ENCODE peak calls at places on chromosome 22, in six cellular contexts. N is left ventricle myocardium inferior, D is A549, X is cardiac muscle cell, J is tibial artery, W is lower lobe of right lung. Y is an unnamed sample. For H3K9me3 and H3K4me1, the result is how much of the 10 kb centered on the place peaks cover.

GRCh38 chr22:36467946-36468345 is 13.5 kb downstream of the TXN2 start:
- DNase-seq in X (no peak), J (peak), W (no peak), N (peak), D (peak), Y (no peak)

GRCh38 chr22:45493286-45493771 is 9.4 kb upstream of the FBLN1 start:
- DNase-seq in D (no peak), J (peak), X (no peak), W (peak), N (no peak), Y (no peak)

GRCh38 chr22:30250713-30251267 is 4.2 kb upstream of the LIF start:
- DNase-seq in J (no peak), W (no peak), D (peak), X (no peak), N (no peak), Y (no peak)

GRCh38 chr22:25021976-25022711 is 69.6 kb downstream of the KIAA1671 start:
- DNase-seq in D (no peak), N (peak), X (no peak), W (no peak), J (no peak), Y (no peak)

GRCh38 chr22:29756341-29756740 is 10.5 kb downstream of the ZMAT5 start:
- DNase-seq in D (no peak), J (no peak), W (no peak), X (no peak), N (no peak), Y (no peak)

GRCh38 chr22:20552450-20552894 is 45.1 kb downstream of the MED15 start:
- DNase-seq in W (no peak), D (no peak), N (peak), X (no peak), J (peak), Y (no peak)

GRCh38 chr22:46381142-46381541 is 45.6 kb downstream of the TRMU start:
- DNase-seq in X (no peak), N (no peak), W (no peak), D (peak), J (no peak), Y (no peak)

GRCh38 chr22:46105494-46106278 is 44.6 kb upstream of the PPARA start:
- DNase-seq in J (peak), X (no peak), W (no peak), D (peak), N (peak), Y (no peak)

GRCh38 chr22:32764330-32765116 is 37.0 kb upstream of the TIMP3 start:
- DNase-seq in N (peak), X (peak), W (no peak), J (peak), D (peak), Y (no peak)

GRCh38 chr22:30267382-30268302 is 991 bp upstream of the OSM start:
- DNase-seq in W (peak), J (no peak), N (no peak), X (no peak), D (no peak), Y (no peak)

GRCh38 chr22:30265851-30266444 is 703 bp downstream of the OSM start:
- DNase-seq in D (no peak), W (peak), J (peak), X (no peak), N (peak), Y (no peak)

GRCh38 chr22:31139866-31140716 is at the start of gene PLA2G3:
- DNase-seq in N (no peak), D (no peak), X (peak), J (no peak), W (peak), Y (peak)

GRCh38 chr22:44360686-44361381 is 48.1 kb upstream of the SHISAL1 start:
- DNase-seq in W (peak), J (peak), D (peak), N (peak), X (no peak), Y (no peak)

GRCh38 chr22:46649176-46650077 is 29.2 kb downstream of the GRAMD4 start:
- DNase-seq in W (no peak), X (peak), D (peak), J (no peak), N (peak), Y (no peak)

GRCh38 chr22:37260939-37261338 is 16.9 kb upstream of the RAC2 start:
- DNase-seq in D (peak), X (peak), J (no peak), W (peak), N (peak), Y (peak)

GRCh38 chr22:24969588-24970301 is 17.2 kb downstream of the KIAA1671 start:
- DNase-seq in W (no peak), J (peak), D (no peak), X (peak), N (peak), Y (no peak)

GRCh38 chr22:37199839-37200161 is 11.8 kb upstream of the C1QTNF6 start:
- DNase-seq in J (no peak), N (no peak), X (no peak), W (no peak), D (no peak), Y (no peak)

GRCh38 chr22:38176170-38176741 is 5.4 kb downstream of the PLA2G6 start:
- DNase-seq in D (no peak), X (no peak), J (peak), W (peak), N (peak), Y (no peak)

GRCh38 chr22:17703811-17704210 is 65.3 kb downstream of the BCL2L13 start:
- DNase-seq in X (no peak), D (no peak), N (no peak), J (no peak), W (no peak), Y (no peak)

GRCh38 chr22:17633217-17633997 is 4.9 kb upstream of the ATP6V1E1 start:
- DNase-seq in X (no peak), J (no peak), D (peak), N (no peak), W (no peak), Y (no peak)

GRCh38 chr22:47382164-47382890 is 619.9 kb downstream of the TBC1D22A start:
- DNase-seq in D (no peak), N (no peak), X (no peak), W (peak), J (peak), Y (no peak)

GRCh38 chr22:35330258-35330861 is 30.7 kb downstream of the TOM1 start:
- DNase-seq in W (peak), D (no peak), X (no peak), J (peak), N (peak), Y (no peak)

GRCh38 chr22:35312198-35313059 is 12.7 kb downstream of the TOM1 start:
- DNase-seq in D (no peak), J (peak), W (no peak), N (no peak), X (peak), Y (no peak)

GRCh38 chr22:35677460-35678187 is 29.4 kb downstream of the APOL6 start:
- DNase-seq in W (no peak), X (no peak), J (no peak), D (no peak), N (no peak), Y (no peak)

GRCh38 chr22:36659762-36660509 is 43.6 kb downstream of the CACNG2 start:
- DNase-seq in D (peak), W (peak), J (peak), N (peak), X (peak), Y (peak)

GRCh38 chr22:35549338-35549737 is 8.7 kb downstream of the RASD2 start:
- DNase-seq in X (no peak), W (no peak), J (no peak), D (no peak), N (peak), Y (no peak)

GRCh38 chr22:40853961-40854360 is 2.5 kb downstream of the ST13 start:
- DNase-seq in J (no peak), N (no peak), D (no peak), X (no peak), W (no peak), Y (no peak)

GRCh38 chr22:24996420-24996952 is 44.0 kb downstream of the KIAA1671 start:
- DNase-seq in W (no peak), N (no peak), X (peak), J (no peak), D (peak), Y (peak)

GRCh38 chr22:41511521-41511968 is 32.7 kb downstream of the POLR3H start:
- DNase-seq in X (no peak), J (no peak), N (no peak), W (no peak), D (no peak), Y (no peak)

GRCh38 chr22:18063311-18063710 is 14.5 kb upstream of the PEX26 start:
- DNase-seq in N (no peak), D (no peak), X (no peak), J (no peak), W (no peak), Y (no peak)

GRCh38 chr22:34429314-34429713 is 509.0 kb upstream of the LARGE1 start:
- DNase-seq in N (no peak), X (no peak), W (no peak), D (no peak), J (no peak), Y (no peak)

GRCh38 chr22:29883045-29883830 is at the start of gene MTMR3:
- DNase-seq in D (peak), X (peak), W (peak), J (peak), N (peak), Y (peak)

GRCh38 chr22:35742342-35743100 is 24.8 kb downstream of the APOL5 start:
- DNase-seq in J (no peak), N (no peak), W (no peak), D (peak), X (no peak), Y (no peak)

DNA sequence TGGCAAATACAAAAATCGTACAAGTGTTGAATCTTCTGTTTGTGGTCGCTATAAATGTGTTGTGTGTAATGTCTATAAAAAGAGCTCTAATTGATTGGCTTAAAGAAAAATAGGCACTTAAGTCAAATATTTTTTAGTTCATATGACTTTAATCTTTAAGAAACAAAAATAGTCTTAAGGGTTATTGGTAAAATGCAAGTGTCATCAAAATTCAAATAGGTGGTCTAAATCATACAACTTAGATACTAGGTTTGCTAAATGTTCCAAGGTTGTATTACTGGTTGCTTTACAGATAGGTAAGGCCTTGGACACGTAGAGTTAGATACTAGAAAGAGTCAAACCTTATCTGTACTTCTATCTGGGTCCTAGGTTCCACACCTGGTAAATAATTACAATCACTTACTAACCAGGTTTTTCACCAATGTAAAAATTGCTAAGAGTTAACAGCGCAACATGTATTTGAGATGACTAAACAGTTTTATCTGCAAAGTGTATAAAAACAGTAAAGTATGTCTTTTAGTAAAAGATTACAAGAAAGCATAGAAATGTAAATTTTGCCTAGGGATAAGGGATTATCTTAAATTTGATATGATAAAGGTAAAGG is 91.1 kb upstream of the GNAZ start:
- DNase-seq in W (no peak), X (no peak), N (no peak), J (no peak), D (no peak), Y (no peak)
- H3K9me3 ChIP-seq in W (under half), X (under half), N (under half), J (under half), D (under half), Y (under half)

GRCh38 chr22:42721045-42721434 is 370 bp upstream of the A4GALT start:
- DNase-seq in W (no peak), X (no peak), N (no peak), D (no peak), J (no peak), Y (peak)
- H3K4me1 ChIP-seq in W (under half), X (under half), N (half or more), D (under half), J (under half), Y (under half)

DNA sequence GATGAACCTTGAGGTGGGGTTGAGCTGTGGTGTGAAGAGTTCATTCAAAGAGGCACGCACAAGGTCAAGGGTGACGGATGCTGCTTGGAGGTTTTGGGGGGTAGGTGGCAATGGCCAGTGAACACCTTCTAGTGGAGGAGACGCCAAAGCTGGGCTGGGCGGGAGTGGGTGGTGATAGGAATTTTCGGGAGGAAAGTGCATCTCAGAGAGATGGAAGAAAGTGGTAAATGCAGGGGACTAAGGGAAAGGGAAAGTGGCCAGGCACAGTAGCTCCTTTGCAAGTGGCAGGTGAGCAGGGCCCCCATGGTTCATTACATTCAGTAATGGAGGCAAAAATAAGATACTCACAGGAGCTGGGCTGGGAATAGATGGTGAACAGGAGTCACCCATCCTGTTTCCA is 499.7 kb downstream of the MIAT start:
- DNase-seq in X (no peak), J (no peak), W (no peak), N (no peak), D (no peak), Y (no peak)
- H3K4me3 ChIP-seq in X (no peak), J (no peak), W (no peak), N (no peak), D (no peak), Y (no peak)

DNA sequence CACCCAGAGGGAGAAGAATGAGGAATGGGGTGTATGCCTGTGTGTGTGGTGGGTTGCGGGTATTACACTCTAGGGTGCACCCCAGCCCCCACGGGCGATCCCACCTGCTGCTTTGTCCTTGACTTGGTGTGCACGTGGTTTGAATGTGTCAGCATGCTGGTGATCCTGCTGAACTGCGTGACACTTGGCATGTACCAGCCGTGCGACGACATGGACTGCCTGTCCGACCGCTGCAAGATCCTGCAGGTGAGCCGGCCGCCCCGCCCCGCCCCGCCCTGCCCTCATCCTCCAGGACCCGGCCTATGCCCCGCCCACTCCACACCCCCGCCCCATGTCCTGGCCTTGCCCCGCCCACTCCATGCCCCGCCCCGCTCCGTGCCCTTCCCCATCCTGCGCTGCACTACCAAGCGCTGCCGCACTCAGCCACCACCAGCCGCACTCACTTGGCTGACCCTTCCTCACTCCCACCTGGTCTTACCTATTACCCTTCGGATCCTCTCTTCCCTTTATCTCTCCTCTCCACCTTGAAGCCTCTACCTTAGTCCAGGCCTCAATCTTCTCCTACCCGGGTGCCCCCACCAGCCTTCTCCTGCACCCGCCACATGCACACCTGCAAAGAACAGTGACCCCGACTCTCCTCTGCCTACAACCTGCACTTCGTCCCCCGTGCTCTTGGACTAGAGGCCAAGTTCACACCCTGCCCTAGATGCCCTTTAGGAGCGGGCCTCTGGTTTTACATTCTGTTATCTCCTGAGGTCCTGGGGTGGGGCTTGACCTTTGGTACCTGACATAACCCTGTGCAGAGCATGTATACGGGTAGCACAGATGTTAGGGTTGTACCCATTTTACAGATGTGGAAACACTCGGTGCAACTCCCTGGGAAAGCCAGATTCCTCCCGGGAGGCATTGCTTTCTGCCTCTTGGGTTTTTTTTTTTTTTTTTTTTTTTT is 27.7 kb downstream of the CACNA1I start:
- DNase-seq in W (peak), N (no peak), J (no peak), D (peak), X (peak), Y (peak)
- H3K9me3 ChIP-seq in W (under half), N (under half), J (under half), D (under half), X (under half), Y (under half)

GRCh38 chr22:49948573-49948957 is 12.0 kb upstream of the PIM3 start:
- DNase-seq in W (no peak), D (no peak), J (no peak), N (no peak), X (no peak), Y (no peak)

GRCh38 chr22:49948958-49949913 is 11.3 kb upstream of the PIM3 start:
- DNase-seq in D (peak), J (no peak), X (no peak), W (peak), N (no peak), Y (no peak)

GRCh38 chr22:49951001-49951677 is 9.4 kb upstream of the PIM3 start:
- DNase-seq in W (peak), D (no peak), J (no peak), X (no peak), N (no peak), Y (no peak)

GRCh38 chr22:49950396-49950994 is 10.1 kb upstream of the PIM3 start:
- DNase-seq in W (peak), J (no peak), N (no peak), X (no peak), D (no peak), Y (no peak)

GRCh38 chr22:49949914-49950292 is 10.7 kb upstream of the PIM3 start:
- DNase-seq in J (no peak), N (no peak), X (no peak), D (no peak), W (no peak), Y (no peak)
- H3K4me1 ChIP-seq in J (under half), N (under half), X (under half), D (half or more), W (half or more), Y (under half)